ENCODE peak calls at places on chromosomes 7 and 10, in five cellular contexts. L is midbrain; N is SK-N-SH; H is GM04504; I is stimulated activated CD4-positive, alpha-beta T cell treated with anti-CD3 and anti-CD28 coated beads, Interleukin-4, amount 100 ng/mL, for 48 hours. R is an unnamed sample.

GRCh38 chr10:90319188-90319914 is 538.5 kb downstream of the HTR7 start:
- DNase-seq in L (no peak), N (no peak), H (no peak), I (no peak), R (no peak)

GRCh38 chr10:73937333-73938020 is 26.5 kb downstream of the PLAU start:
- DNase-seq in L (no peak), N (no peak), H (no peak), I (no peak), R (no peak)

GRCh38 chr10:53025172-53025651 is 252.6 kb upstream of the MBL2 start:
- DNase-seq in L (no peak), N (no peak), H (no peak), I (no peak), R (no peak)

GRCh38 chr7:150965273-150965830 is 12.8 kb downstream of the KCNH2 start:
- DNase-seq in L (no peak), N (no peak), H (no peak), I (no peak), R (no peak)

GRCh38 chr10:2772791-2773644 is 294.3 kb upstream of the PFKP start:
- DNase-seq in L (no peak), N (peak; percentile 23), H (no peak), I (no peak), R (no peak)

GRCh38 chr7:64180989-64181388 is 26.0 kb upstream of the ZNF735 start:
- DNase-seq in L (no peak), N (peak; percentile 55), H (no peak), I (no peak), R (no peak)

GRCh38 chr10:98373691-98374090 is 41.3 kb downstream of the PYROXD2 start:
- DNase-seq in L (no peak), N (no peak), H (no peak), I (no peak), R (no peak)

GRCh38 chr7:114081606-114082425 is 163.0 kb upstream of the PPP1R3A start:
- DNase-seq in L (peak; percentile 65), N (peak; percentile 64), H (peak; percentile 36), I (no peak), R (no peak)

GRCh38 chr10:58943234-58943633 is 233.2 kb upstream of the PHYHIPL start:
- DNase-seq in L (no peak), N (no peak), H (no peak), I (no peak), R (no peak)

GRCh38 chr7:26167293-26167934 is 15.4 kb downstream of the NFE2L3 start:
- DNase-seq in L (no peak), N (no peak), H (no peak), I (no peak), R (no peak)

GRCh38 chr7:23746629-23747028 is 36.6 kb downstream of the STK31 start:
- DNase-seq in L (no peak), N (no peak), H (no peak), I (no peak), R (no peak)

GRCh38 chr7:50851451-50851850 is 68.8 kb upstream of the GRB10 start:
- DNase-seq in L (no peak), N (no peak), H (no peak), I (no peak), R (no peak)

GRCh38 chr10:6409982-6410694 is 169.9 kb downstream of the PRKCQ start:
- DNase-seq in L (peak; percentile 24), N (peak; percentile 17), H (peak; percentile 29), I (no peak), R (no peak)

GRCh38 chr10:89118091-89118490 is 89.0 kb downstream of the CH25H start:
- DNase-seq in L (no peak), N (no peak), H (peak; percentile 61), I (no peak), R (no peak)

GRCh38 chr10:89332092-89332633 is 4.4 kb downstream of the IFIT3 start:
- DNase-seq in L (peak; percentile 69), N (no peak), H (peak; percentile 77), I (no peak), R (peak; percentile 54)

GRCh38 chr7:128104109-128104742 is 73.0 kb upstream of the LRRC4 start:
- DNase-seq in L (no peak), N (peak; percentile 61), H (no peak), I (no peak), R (no peak)

GRCh38 chr7:19560111-19560883 is 148.5 kb downstream of the POLR1F start:
- DNase-seq in L (no peak), N (no peak), H (peak; percentile 55), I (no peak), R (no peak)

GRCh38 chr10:26567349-26567721 is 129.2 kb downstream of the APBB1IP start:
- DNase-seq in L (no peak), N (peak; percentile 51), H (no peak), I (no peak), R (no peak)

GRCh38 chr10:47256753-47257336 is 43.2 kb upstream of the GDF10 start:
- DNase-seq in L (no peak), N (no peak), H (no peak), I (no peak), R (no peak)

GRCh38 chr10:77494789-77495541 is 142.6 kb downstream of the KCNMA1 start:
- DNase-seq in L (no peak), N (no peak), H (no peak), I (no peak), R (no peak)

GRCh38 chr10:114761205-114762193 is 60.1 kb upstream of the FHIP2A start:
- DNase-seq in L (no peak), N (no peak), H (no peak), I (no peak), R (no peak)

GRCh38 chr10:74854610-74855009 is 28.2 kb downstream of the KAT6B start:
- DNase-seq in L (no peak), N (peak; percentile 34), H (no peak), I (no peak), R (no peak)

GRCh38 chr7:107179326-107180163 is 10.7 kb downstream of the HBP1 start:
- DNase-seq in L (no peak), N (no peak), H (no peak), I (no peak), R (no peak)

GRCh38 chr7:33946094-33946699 is 40.9 kb downstream of the BMPER start:
- DNase-seq in L (no peak), N (no peak), H (no peak), I (no peak), R (no peak)

GRCh38 chr7:91517408-91517807 is 253.2 kb downstream of the FZD1 start:
- DNase-seq in L (no peak), N (no peak), H (no peak), I (no peak), R (no peak)

GRCh38 chr10:56823849-56824248 is 462.8 kb upstream of the ZWINT start:
- DNase-seq in L (peak; percentile 0), N (peak; percentile 4), H (no peak), I (no peak), R (no peak)

GRCh38 chr10:22681783-22682183 is 32.6 kb downstream of the PIP4K2A start:
- DNase-seq in L (no peak), N (no peak), H (peak; percentile 48), I (no peak), R (no peak)

GRCh38 chr7:44522315-44522714 is 18.8 kb downstream of the NPC1L1 start:
- DNase-seq in L (no peak), N (no peak), H (no peak), I (no peak), R (no peak)

GRCh38 chr10:114925675-114926204 is 12.3 kb upstream of the TRUB1 start:
- DNase-seq in L (no peak), N (no peak), H (no peak), I (no peak), R (no peak)

GRCh38 chr10:84078771-84079170 is 60.5 kb upstream of the GHITM start:
- DNase-seq in L (no peak), N (no peak), H (no peak), I (no peak), R (no peak)

GRCh38 chr7:44152971-44153947 is 12.1 kb upstream of the MYL7 start:
- DNase-seq in L (no peak), N (no peak), H (no peak), I (no peak), R (no peak)

GRCh38 chr7:2611401-2611800 is 20.4 kb upstream of the TTYH3 start:
- DNase-seq in L (no peak), N (no peak), H (no peak), I (no peak), R (no peak)

GRCh38 chr10:114605155-114605797 is 52.8 kb downstream of the ABLIM1 start:
- DNase-seq in L (no peak), N (no peak), H (no peak), I (no peak), R (no peak)

GRCh38 chr10:78866731-78867554 is 201.8 kb upstream of the ZMIZ1 start:
- DNase-seq in L (no peak), N (peak; percentile 61), H (no peak), I (no peak), R (peak; percentile 33)

R was measured in stimulated activated effector memory CD8-positive, alpha-beta T cell treated with anti-CD3 and anti-CD28 coated beads, Interleukin-12 subunit alpha, Interleukin-12 subunit beta, amount 100 ng/mL, for 72 hours.